ENCODE peak calls at places on chromosomes 4 and X, in eight cellular contexts. One of them, this sample, is unnamed. For H3K36me3 and H3K4me1, the result is how much of the 10 kb centered on the place peaks cover.

GRCh38 chr4:48255130-48255958 is 14.3 kb downstream of the TEC start:
- DNase-seq in Peyer's patch: no peak
- DNase-seq in pancreas: no peak
- DNase-seq in CD4-positive, alpha-beta memory T cell: no peak
- DNase-seq in cardiac muscle cell: no peak
- DNase-seq in IMR-90: no peak
- DNase-seq in NT2/D1: no peak
- DNase-seq in neural progenitor cell: no peak
- DNase-seq in this sample: no peak

GRCh38 chrX:48475295-48475694 is 704 bp upstream of the FTSJ1 start:
- DNase-seq in Peyer's patch: no peak
- DNase-seq in pancreas: no peak
- DNase-seq in CD4-positive, alpha-beta memory T cell: no peak
- DNase-seq in cardiac muscle cell: no peak
- DNase-seq in IMR-90: no peak
- DNase-seq in NT2/D1: no peak
- DNase-seq in neural progenitor cell: no peak
- DNase-seq in this sample: peak

GRCh38 chr4:54958236-54958635 is 167.2 kb downstream of the KDR start:
- DNase-seq in Peyer's patch: no peak
- DNase-seq in pancreas: no peak
- DNase-seq in CD4-positive, alpha-beta memory T cell: no peak
- DNase-seq in cardiac muscle cell: peak
- DNase-seq in IMR-90: peak
- DNase-seq in NT2/D1: no peak
- DNase-seq in neural progenitor cell: no peak
- DNase-seq in this sample: peak

GRCh38 chr4:157674699-157675098 is 454.2 kb downstream of the GRIA2 start:
- DNase-seq in Peyer's patch: no peak
- DNase-seq in pancreas: no peak
- DNase-seq in CD4-positive, alpha-beta memory T cell: no peak
- DNase-seq in cardiac muscle cell: no peak
- DNase-seq in IMR-90: no peak
- DNase-seq in NT2/D1: no peak
- DNase-seq in neural progenitor cell: no peak
- DNase-seq in this sample: no peak

GRCh38 chr4:41575665-41576064 is 37.7 kb downstream of the LIMCH1 start:
- DNase-seq in Peyer's patch: no peak
- DNase-seq in pancreas: no peak
- DNase-seq in CD4-positive, alpha-beta memory T cell: no peak
- DNase-seq in cardiac muscle cell: no peak
- DNase-seq in IMR-90: no peak
- DNase-seq in NT2/D1: no peak
- DNase-seq in neural progenitor cell: no peak
- DNase-seq in this sample: no peak

GRCh38 chr4:87916636-87917035 is 58.9 kb upstream of the SPP1 start:
- DNase-seq in Peyer's patch: no peak
- DNase-seq in pancreas: no peak
- DNase-seq in CD4-positive, alpha-beta memory T cell: no peak
- DNase-seq in cardiac muscle cell: peak
- DNase-seq in IMR-90: no peak
- DNase-seq in NT2/D1: no peak
- DNase-seq in neural progenitor cell: no peak
- DNase-seq in this sample: no peak

GRCh38 chr4:80196259-80197131 is 808 bp upstream of the PRDM8 start:
- DNase-seq in Peyer's patch: no peak
- DNase-seq in pancreas: no peak
- DNase-seq in CD4-positive, alpha-beta memory T cell: no peak
- DNase-seq in cardiac muscle cell: no peak
- DNase-seq in IMR-90: peak
- DNase-seq in NT2/D1: no peak
- DNase-seq in neural progenitor cell: peak
- DNase-seq in this sample: no peak

GRCh38 chr4:573122-573892 is 2.8 kb downstream of the TMEM271 start:
- DNase-seq in Peyer's patch: peak
- DNase-seq in pancreas: no peak
- DNase-seq in CD4-positive, alpha-beta memory T cell: no peak
- DNase-seq in cardiac muscle cell: no peak
- DNase-seq in IMR-90: no peak
- DNase-seq in NT2/D1: no peak
- DNase-seq in neural progenitor cell: no peak
- DNase-seq in this sample: no peak

GRCh38 chr4:95092762-95093161 is 335.0 kb downstream of the BMPR1B start:
- DNase-seq in Peyer's patch: no peak
- DNase-seq in pancreas: no peak
- DNase-seq in CD4-positive, alpha-beta memory T cell: no peak
- DNase-seq in cardiac muscle cell: no peak
- DNase-seq in IMR-90: no peak
- DNase-seq in NT2/D1: no peak
- DNase-seq in neural progenitor cell: no peak
- DNase-seq in this sample: no peak

GRCh38 chrX:39513836-39514235 is 583.9 kb downstream of the BCOR start:
- DNase-seq in Peyer's patch: no peak
- DNase-seq in pancreas: no peak
- DNase-seq in CD4-positive, alpha-beta memory T cell: no peak
- DNase-seq in cardiac muscle cell: peak
- DNase-seq in IMR-90: no peak
- DNase-seq in NT2/D1: no peak
- DNase-seq in neural progenitor cell: no peak
- DNase-seq in this sample: no peak

GRCh38 chr4:159103406-159104131 is 690 bp downstream of the RAPGEF2 start:
- DNase-seq in Peyer's patch: peak
- DNase-seq in pancreas: peak
- DNase-seq in CD4-positive, alpha-beta memory T cell: peak
- DNase-seq in cardiac muscle cell: peak
- DNase-seq in IMR-90: peak
- DNase-seq in NT2/D1: no peak
- DNase-seq in neural progenitor cell: peak
- DNase-seq in this sample: peak

GRCh38 chr4:87567191-87567590 is 38.0 kb upstream of the SPARCL1 start:
- DNase-seq in Peyer's patch: no peak
- DNase-seq in pancreas: no peak
- DNase-seq in CD4-positive, alpha-beta memory T cell: no peak
- DNase-seq in cardiac muscle cell: no peak
- DNase-seq in IMR-90: no peak
- DNase-seq in NT2/D1: no peak
- DNase-seq in neural progenitor cell: no peak
- DNase-seq in this sample: no peak

GRCh38 chr4:176498857-176499256 is 179.1 kb downstream of the SPCS3 start:
- DNase-seq in Peyer's patch: no peak
- DNase-seq in pancreas: no peak
- DNase-seq in CD4-positive, alpha-beta memory T cell: no peak
- DNase-seq in cardiac muscle cell: peak
- DNase-seq in IMR-90: peak
- DNase-seq in NT2/D1: no peak
- DNase-seq in neural progenitor cell: no peak
- DNase-seq in this sample: no peak

GRCh38 chrX:146906166-146906565 is 91.6 kb upstream of the CXorf51A start:
- DNase-seq in Peyer's patch: no peak
- DNase-seq in pancreas: no peak
- DNase-seq in CD4-positive, alpha-beta memory T cell: no peak
- DNase-seq in cardiac muscle cell: no peak
- DNase-seq in IMR-90: no peak
- DNase-seq in NT2/D1: no peak
- DNase-seq in neural progenitor cell: no peak
- DNase-seq in this sample: no peak

GRCh38 chr4:5992171-5993062 is 25.8 kb downstream of the C4orf50 start:
- DNase-seq in Peyer's patch: no peak
- DNase-seq in pancreas: no peak
- DNase-seq in CD4-positive, alpha-beta memory T cell: no peak
- DNase-seq in cardiac muscle cell: no peak
- DNase-seq in IMR-90: no peak
- DNase-seq in NT2/D1: no peak
- DNase-seq in neural progenitor cell: no peak
- DNase-seq in this sample: no peak

GRCh38 chrX:9464435-9465371 is at the start of gene TBL1X:
- DNase-seq in Peyer's patch: peak
- DNase-seq in pancreas: peak
- DNase-seq in CD4-positive, alpha-beta memory T cell: peak
- DNase-seq in cardiac muscle cell: peak
- DNase-seq in IMR-90: peak
- DNase-seq in NT2/D1: no peak
- DNase-seq in neural progenitor cell: peak
- DNase-seq in this sample: peak

GRCh38 chr4:7647932-7648812 is 213.4 kb upstream of the PSAPL1 start:
- DNase-seq in Peyer's patch: no peak
- DNase-seq in pancreas: no peak
- DNase-seq in CD4-positive, alpha-beta memory T cell: no peak
- DNase-seq in cardiac muscle cell: peak
- DNase-seq in IMR-90: peak
- DNase-seq in NT2/D1: no peak
- DNase-seq in neural progenitor cell: no peak
- DNase-seq in this sample: no peak

GRCh38 chr4:101708640-101709039 is 81.9 kb upstream of the BANK1 start:
- DNase-seq in Peyer's patch: no peak
- DNase-seq in pancreas: no peak
- DNase-seq in CD4-positive, alpha-beta memory T cell: no peak
- DNase-seq in cardiac muscle cell: no peak
- DNase-seq in IMR-90: no peak
- DNase-seq in NT2/D1: no peak
- DNase-seq in neural progenitor cell: no peak
- DNase-seq in this sample: no peak

GRCh38 chr4:145234086-145234694 is 53.8 kb upstream of the OTUD4 start:
- DNase-seq in Peyer's patch: no peak
- DNase-seq in pancreas: no peak
- DNase-seq in CD4-positive, alpha-beta memory T cell: peak
- DNase-seq in cardiac muscle cell: peak
- DNase-seq in IMR-90: peak
- DNase-seq in NT2/D1: peak
- DNase-seq in neural progenitor cell: peak
- DNase-seq in this sample: peak

GRCh38 chr4:83285022-83285387 is 407 bp upstream of the COQ2 start:
- DNase-seq in Peyer's patch: no peak
- DNase-seq in pancreas: no peak
- DNase-seq in CD4-positive, alpha-beta memory T cell: no peak
- DNase-seq in cardiac muscle cell: peak
- DNase-seq in IMR-90: peak
- DNase-seq in NT2/D1: no peak
- DNase-seq in neural progenitor cell: peak
- DNase-seq in this sample: peak

GRCh38 chr4:110361921-110362320 is 114.0 kb upstream of the ENPEP start:
- DNase-seq in Peyer's patch: no peak
- DNase-seq in pancreas: no peak
- DNase-seq in CD4-positive, alpha-beta memory T cell: no peak
- DNase-seq in cardiac muscle cell: peak
- DNase-seq in IMR-90: no peak
- DNase-seq in NT2/D1: no peak
- DNase-seq in neural progenitor cell: no peak
- DNase-seq in this sample: no peak

GRCh38 chr4:82790060-82790660 is 8.4 kb downstream of the SCD5 start:
- DNase-seq in Peyer's patch: no peak
- DNase-seq in pancreas: no peak
- DNase-seq in CD4-positive, alpha-beta memory T cell: no peak
- DNase-seq in cardiac muscle cell: no peak
- DNase-seq in IMR-90: no peak
- DNase-seq in NT2/D1: no peak
- DNase-seq in neural progenitor cell: no peak
- DNase-seq in this sample: no peak

GRCh38 chr4:171473155-171473554 is 340.0 kb upstream of the GALNTL6 start:
- DNase-seq in Peyer's patch: no peak
- DNase-seq in pancreas: no peak
- DNase-seq in CD4-positive, alpha-beta memory T cell: no peak
- DNase-seq in cardiac muscle cell: no peak
- DNase-seq in IMR-90: no peak
- DNase-seq in NT2/D1: no peak
- DNase-seq in neural progenitor cell: no peak
- DNase-seq in this sample: no peak

GRCh38 chr4:2944882-2945526 is 18.2 kb downstream of the NOP14 start:
- DNase-seq in Peyer's patch: peak
- DNase-seq in pancreas: peak
- DNase-seq in CD4-positive, alpha-beta memory T cell: no peak
- DNase-seq in cardiac muscle cell: no peak
- DNase-seq in IMR-90: no peak
- DNase-seq in NT2/D1: no peak
- DNase-seq in neural progenitor cell: no peak
- DNase-seq in this sample: no peak
- H3K36me3 ChIP-seq in Peyer's patch: under half
- H3K36me3 ChIP-seq in pancreas: half or more
- H3K36me3 ChIP-seq in CD4-positive, alpha-beta memory T cell: half or more
- H3K36me3 ChIP-seq in cardiac muscle cell: half or more
- H3K36me3 ChIP-seq in IMR-90: half or more
- H3K36me3 ChIP-seq in NT2/D1: half or more
- H3K36me3 ChIP-seq in neural progenitor cell: under half
- H3K36me3 ChIP-seq in this sample: half or more

DNA sequence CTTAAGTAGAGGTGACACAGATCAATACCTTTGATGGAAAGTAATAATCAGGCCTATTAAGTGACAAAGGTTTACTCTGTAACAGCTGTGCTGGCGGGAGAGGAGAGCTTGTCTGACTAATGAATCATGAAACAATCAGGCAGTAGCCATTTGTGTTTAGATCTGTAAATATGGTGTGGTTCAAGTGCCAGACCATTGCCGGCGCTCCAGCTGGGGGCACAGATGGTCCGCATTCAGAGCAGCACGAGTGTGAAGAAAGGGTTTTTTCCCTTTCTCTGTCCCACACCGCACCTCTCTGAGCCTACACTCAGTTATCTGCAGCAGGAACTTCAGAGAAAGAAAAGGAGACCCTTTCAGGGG is 111.3 kb upstream of the PAQR3 start:
- DNase-seq in Peyer's patch: peak
- DNase-seq in pancreas: no peak
- DNase-seq in CD4-positive, alpha-beta memory T cell: no peak
- DNase-seq in cardiac muscle cell: no peak
- DNase-seq in IMR-90: no peak
- DNase-seq in NT2/D1: no peak
- DNase-seq in neural progenitor cell: no peak
- DNase-seq in this sample: no peak
- H3K4me1 ChIP-seq in Peyer's patch: under half
- H3K4me1 ChIP-seq in pancreas: under half
- H3K4me1 ChIP-seq in CD4-positive, alpha-beta memory T cell: under half
- H3K4me1 ChIP-seq in cardiac muscle cell: under half
- H3K4me1 ChIP-seq in IMR-90: under half
- H3K4me1 ChIP-seq in NT2/D1: under half
- H3K4me1 ChIP-seq in neural progenitor cell: under half
- H3K4me1 ChIP-seq in this sample: under half

GRCh38 chr4:112214397-112215264 is 17.0 kb upstream of the AP1AR start:
- DNase-seq in Peyer's patch: no peak
- DNase-seq in pancreas: no peak
- DNase-seq in CD4-positive, alpha-beta memory T cell: peak
- DNase-seq in cardiac muscle cell: peak
- DNase-seq in IMR-90: peak
- DNase-seq in NT2/D1: no peak
- DNase-seq in neural progenitor cell: no peak
- DNase-seq in this sample: peak
- H3K4me3 ChIP-seq in Peyer's patch: no peak
- H3K4me3 ChIP-seq in pancreas: no peak
- H3K4me3 ChIP-seq in CD4-positive, alpha-beta memory T cell: no peak
- H3K4me3 ChIP-seq in cardiac muscle cell: no peak
- H3K4me3 ChIP-seq in IMR-90: no peak
- H3K4me3 ChIP-seq in NT2/D1: no peak
- H3K4me3 ChIP-seq in neural progenitor cell: no peak
- H3K4me3 ChIP-seq in this sample: no peak

DNA sequence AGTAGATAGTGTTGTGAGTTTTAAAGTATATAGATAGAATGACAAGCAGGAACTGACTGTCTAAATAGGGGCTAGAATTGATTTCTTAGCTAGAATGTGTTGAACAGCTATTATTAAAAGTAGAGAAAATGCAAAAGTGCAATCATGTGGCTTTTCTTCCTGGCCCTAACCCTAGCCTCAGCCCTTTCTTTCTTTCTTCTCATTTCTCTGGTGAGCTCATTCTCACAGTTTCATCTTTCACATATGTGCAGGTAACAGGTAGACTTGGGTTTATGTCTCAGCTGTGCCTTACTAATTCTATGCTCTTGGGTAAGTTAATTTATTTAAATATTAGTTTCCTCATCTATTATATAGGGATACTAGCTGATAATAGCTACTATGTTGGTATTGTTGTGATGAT is 24.9 kb downstream of the FGF2 start:
- DNase-seq in Peyer's patch: no peak
- DNase-seq in pancreas: no peak
- DNase-seq in CD4-positive, alpha-beta memory T cell: no peak
- DNase-seq in cardiac muscle cell: no peak
- DNase-seq in IMR-90: no peak
- DNase-seq in NT2/D1: no peak
- DNase-seq in neural progenitor cell: no peak
- DNase-seq in this sample: no peak
- H3K36me3 ChIP-seq in Peyer's patch: under half
- H3K36me3 ChIP-seq in pancreas: under half
- H3K36me3 ChIP-seq in CD4-positive, alpha-beta memory T cell: under half
- H3K36me3 ChIP-seq in cardiac muscle cell: under half
- H3K36me3 ChIP-seq in IMR-90: under half
- H3K36me3 ChIP-seq in NT2/D1: under half
- H3K36me3 ChIP-seq in neural progenitor cell: under half
- H3K36me3 ChIP-seq in this sample: under half